ENCODE peak calls at places on chromosomes 5 and 9, in eight cellular contexts. P is amygdala, Q is left kidney, R is adrenal gland, H is SHP77 treated with DMSO at 0.1 percent for 48 hours, F is hypothalamus, J is NCI-H510A, G is NCI-H524. W is an unnamed sample.

GRCh38 chr9:109319072-109319630 is 1.7 kb downstream of the EPB41L4B start:
- DNase-seq in P (no peak), Q (peak; percentile 57), R (no peak), H (no peak), F (peak; percentile 29), J (peak; percentile 37), G (peak; percentile 73), W (peak; percentile 10)

GRCh38 chr9:21294325-21294724 is 10.8 kb downstream of the IFNA5 start:
- DNase-seq in P (no peak), Q (no peak), R (no peak), H (no peak), F (no peak), J (no peak), G (peak; percentile 54), W (no peak)

GRCh38 chr5:15026011-15026481 is 154.5 kb upstream of the ANKH start:
- DNase-seq in P (no peak), Q (no peak), R (no peak), H (no peak), F (no peak), J (no peak), G (no peak), W (no peak)

GRCh38 chr5:143979044-143979690 is 167.2 kb downstream of the HMHB1 start:
- DNase-seq in P (no peak), Q (no peak), R (no peak), H (no peak), F (no peak), J (no peak), G (no peak), W (no peak)

GRCh38 chr5:31889131-31889561 is 250.2 kb downstream of the PDZD2 start:
- DNase-seq in P (no peak), Q (peak; percentile 94), R (no peak), H (no peak), F (no peak), J (no peak), G (peak; percentile 90), W (peak; percentile 37)

GRCh38 chr9:91558879-91559278 is 135.2 kb upstream of the NFIL3 start:
- DNase-seq in P (no peak), Q (no peak), R (no peak), H (no peak), F (no peak), J (no peak), G (no peak), W (no peak)

GRCh38 chr5:135312255-135312935 is 86.6 kb downstream of the MACROH2A1 start:
- DNase-seq in P (no peak), Q (no peak), R (no peak), H (no peak), F (no peak), J (no peak), G (no peak), W (no peak)

GRCh38 chr5:35538198-35538931 is 79.3 kb upstream of the SPEF2 start:
- DNase-seq in P (no peak), Q (no peak), R (no peak), H (no peak), F (no peak), J (no peak), G (no peak), W (no peak)

GRCh38 chr9:98482248-98482647 is 226.5 kb downstream of the GABBR2 start:
- DNase-seq in P (no peak), Q (no peak), R (no peak), H (no peak), F (no peak), J (no peak), G (no peak), W (no peak)

GRCh38 chr5:68970617-68971016 is 123.2 kb upstream of the SLC30A5 start:
- DNase-seq in P (no peak), Q (no peak), R (no peak), H (no peak), F (no peak), J (no peak), G (no peak), W (no peak)

GRCh38 chr9:100575765-100576368 is 2.0 kb upstream of the CAVIN4 start:
- DNase-seq in P (no peak), Q (no peak), R (no peak), H (no peak), F (no peak), J (no peak), G (no peak), W (no peak)

GRCh38 chr5:40955313-40955712 is 46.0 kb downstream of the C7 start:
- DNase-seq in P (no peak), Q (no peak), R (no peak), H (no peak), F (no peak), J (no peak), G (no peak), W (no peak)

GRCh38 chr9:76027426-76027825 is 137.0 kb downstream of the PCSK5 start:
- DNase-seq in P (no peak), Q (no peak), R (no peak), H (no peak), F (no peak), J (no peak), G (no peak), W (no peak)

GRCh38 chr5:69364414-69364813 is 4.9 kb downstream of the AK6 start:
- DNase-seq in P (no peak), Q (peak; percentile 12), R (no peak), H (no peak), F (no peak), J (no peak), G (peak; percentile 6), W (no peak)

GRCh38 chr5:50301756-50302155 is 139.3 kb downstream of the EMB start:
- DNase-seq in P (no peak), Q (no peak), R (no peak), H (no peak), F (no peak), J (no peak), G (no peak), W (no peak)

GRCh38 chr5:175728316-175728715 is 70.4 kb downstream of the HRH2 start:
- DNase-seq in P (no peak), Q (no peak), R (no peak), H (no peak), F (no peak), J (no peak), G (no peak), W (no peak)

GRCh38 chr5:170273968-170274710 is 23.4 kb downstream of the LCP2 start:
- DNase-seq in P (no peak), Q (peak; percentile 42), R (no peak), H (no peak), F (no peak), J (peak; percentile 64), G (peak; percentile 6), W (no peak)

GRCh38 chr5:140219068-140219971 is 44.3 kb downstream of the CYSTM1 start:
- DNase-seq in P (no peak), Q (no peak), R (no peak), H (no peak), F (no peak), J (no peak), G (no peak), W (no peak)

GRCh38 chr9:130287736-130288135 is 22.2 kb downstream of the HMCN2 start:
- DNase-seq in P (no peak), Q (peak; percentile 60), R (no peak), H (peak; percentile 56), F (no peak), J (peak; percentile 39), G (peak; percentile 59), W (peak; percentile 46)

GRCh38 chr5:16702964-16703363 is 86.2 kb upstream of the RETREG1 start:
- DNase-seq in P (no peak), Q (no peak), R (no peak), H (no peak), F (no peak), J (no peak), G (no peak), W (no peak)

GRCh38 chr9:101443358-101443757 is 7.8 kb upstream of the ALDOB start:
- DNase-seq in P (no peak), Q (no peak), R (no peak), H (no peak), F (peak; percentile 6), J (no peak), G (peak; percentile 99), W (peak; percentile 94)

GRCh38 chr9:32738501-32739172 is 44.7 kb upstream of the TMEM215 start:
- DNase-seq in P (no peak), Q (no peak), R (no peak), H (no peak), F (no peak), J (no peak), G (no peak), W (no peak)

GRCh38 chr5:108461628-108462367 is 79.9 kb upstream of the FBXL17 start:
- DNase-seq in P (no peak), Q (no peak), R (no peak), H (no peak), F (no peak), J (no peak), G (no peak), W (no peak)

GRCh38 chr5:45171563-45171962 is 362.8 kb downstream of the MRPS30 start:
- DNase-seq in P (no peak), Q (no peak), R (no peak), H (no peak), F (no peak), J (no peak), G (no peak), W (no peak)

GRCh38 chr9:76905984-76906861 is at the start of gene PRUNE2:
- DNase-seq in P (no peak), Q (peak; percentile 98), R (peak; percentile 70), H (peak; percentile 40), F (peak; percentile 80), J (peak; percentile 75), G (peak; percentile 49), W (peak; percentile 64)

GRCh38 chr9:130225071-130225470 is 40.5 kb upstream of the HMCN2 start:
- DNase-seq in P (no peak), Q (no peak), R (no peak), H (no peak), F (no peak), J (no peak), G (no peak), W (no peak)

W was measured in NCI-H2081.